ENCODE peak calls at places on chromosome 1, in four cellular contexts. I is naive thymus-derived CD4-positive, alpha-beta T cell; G is stimulated activated CD4-positive, alpha-beta T cell treated with anti-CD3 and anti-CD28 coated beads, Interleukin-15, amount 100 ng/mL, for 1 hour; Y is NCI-H345. T is an unnamed sample.

GRCh38 chr1:28526886-28527285 is 21.0 kb downstream of the RCC1 start:
- DNase-seq in I (no peak), G (no peak), Y (no peak), T (no peak)

GRCh38 chr1:58687516-58687915 is 12.3 kb downstream of the MYSM1 start:
- DNase-seq in I (no peak), G (no peak), Y (no peak), T (no peak)

GRCh38 chr1:92536593-92537332 is 50.0 kb upstream of the GFI1 start:
- DNase-seq in I (peak; percentile 80), G (no peak), Y (no peak), T (no peak)

GRCh38 chr1:189369612-189370011 is 1108.1 kb downstream of the BRINP3 start:
- DNase-seq in I (no peak), G (no peak), Y (no peak), T (no peak)

GRCh38 chr1:23558140-23558871 is 995 bp downstream of the ID3 start:
- DNase-seq in I (no peak), G (no peak), Y (peak; percentile 23), T (peak; percentile 77)

GRCh38 chr1:153490272-153491051 is 30.0 kb upstream of the S100A7 start:
- DNase-seq in I (no peak), G (no peak), Y (peak; percentile 89), T (no peak)

GRCh38 chr1:37143818-37144217 is 109.5 kb upstream of the GRIK3 start:
- DNase-seq in I (no peak), G (no peak), Y (no peak), T (peak; percentile 72)

GRCh38 chr1:37731312-37732019 is 33.5 kb downstream of the EPHA10 start:
- DNase-seq in I (no peak), G (no peak), Y (no peak), T (no peak)